ENCODE peak calls at places on chromosomes 16 and 17, in four cellular contexts. B is fibroblast of mammary gland, M is A172, P is cardiac septum. U is an unnamed sample.

GRCh38 chr17:66322764-66323163 is 20.4 kb downstream of the PRKCA start:
- DNase-seq in P (no peak), M (no peak), B (no peak), U (no peak)

GRCh38 chr16:71297252-71297651 is 8.1 kb upstream of the CMTR2 start:
- DNase-seq in M (peak), P (no peak), B (no peak), U (no peak)

GRCh38 chr17:28970879-28971278 is 19.6 kb upstream of the PHF12 start:
- DNase-seq in B (no peak), M (no peak), P (no peak), U (no peak)

GRCh38 chr17:48045270-48046001 is 2.7 kb upstream of the NFE2L1 start:
- DNase-seq in M (peak), B (peak), P (peak), U (no peak)

GRCh38 chr17:19306160-19307111 is 56.1 kb downstream of the B9D1 start:
- DNase-seq in B (no peak), M (peak), P (no peak), U (no peak)

GRCh38 chr17:56499799-56500388 is 93.6 kb upstream of the NOG start:
- DNase-seq in P (no peak), M (peak), B (peak), U (peak)

GRCh38 chr16:85639529-85640253 is 26.6 kb downstream of the GSE1 start:
- DNase-seq in B (no peak), M (no peak), P (peak), U (no peak)

GRCh38 chr16:82755570-82756282 is 129.0 kb downstream of the CDH13 start:
- DNase-seq in P (no peak), M (no peak), B (no peak), U (no peak)

GRCh38 chr17:76872874-76873221 is 4.6 kb downstream of the MGAT5B start:
- DNase-seq in B (no peak), M (no peak), P (no peak), U (no peak)

GRCh38 chr16:27817038-27817437 is 246.5 kb downstream of the GSG1L start:
- DNase-seq in B (no peak), M (no peak), P (peak), U (no peak)

GRCh38 chr17:38421224-38421841 is 6.9 kb upstream of the ARHGAP23 start:
- DNase-seq in M (no peak), B (peak), P (no peak), U (no peak)

GRCh38 chr17:66514227-66514806 is 211.9 kb downstream of the PRKCA start:
- DNase-seq in M (no peak), B (peak), P (no peak), U (no peak)

GRCh38 chr17:81961087-81961514 is at the start of gene NOTUM:
- DNase-seq in M (no peak), B (no peak), P (no peak), U (no peak)

GRCh38 chr17:7703584-7704574 is 1.1 kb upstream of the EFNB3 start:
- DNase-seq in B (peak), M (peak), P (no peak), U (no peak)

GRCh38 chr16:75262104-75262799 is 10.8 kb upstream of the BCAR1 start:
- DNase-seq in B (peak), M (no peak), P (no peak), U (no peak)

GRCh38 chr17:45335721-45336120 is 18.9 kb upstream of the MAP3K14 start:
- DNase-seq in M (no peak), P (no peak), B (no peak), U (no peak)

GRCh38 chr17:81740395-81740961 is 28.4 kb downstream of the SLC25A10 start:
- DNase-seq in M (no peak), B (no peak), P (no peak), U (no peak)

GRCh38 chr16:54242199-54242598 is 44.4 kb downstream of the IRX3 start:
- DNase-seq in P (no peak), M (peak), B (no peak), U (no peak)

GRCh38 chr17:76171701-76172100 is 30.7 kb upstream of the FOXJ1 start:
- DNase-seq in M (no peak), P (no peak), B (no peak), U (no peak)

GRCh38 chr17:42428141-42428944 is 5.3 kb upstream of the CAVIN1 start:
- DNase-seq in M (peak), P (no peak), B (peak), U (peak)

GRCh38 chr17:39782980-39783379 is 45.2 kb downstream of the GRB7 start:
- DNase-seq in B (no peak), P (no peak), M (no peak), U (no peak)

GRCh38 chr16:27698266-27698665 is 148.3 kb downstream of the KATNIP start:
- DNase-seq in B (no peak), M (no peak), P (peak), U (no peak)

GRCh38 chr16:51907680-51908079 is 639.3 kb downstream of the TOX3 start:
- DNase-seq in M (peak), P (no peak), B (no peak), U (no peak)

GRCh38 chr16:4409081-4409932 is 7.1 kb downstream of the CORO7 start:
- DNase-seq in M (peak), B (no peak), P (no peak), U (no peak)

GRCh38 chr16:73473713-73474112 is 425.8 kb upstream of the ZFHX3 start:
- DNase-seq in P (no peak), B (no peak), M (no peak), U (no peak)

GRCh38 chr16:76577003-76577402 is 299.8 kb downstream of the CNTNAP4 start:
- DNase-seq in P (no peak), B (no peak), M (no peak), U (no peak)

GRCh38 chr16:6122401-6122800 is 1024.8 kb upstream of the EEF2KMT start:
- DNase-seq in P (no peak), B (no peak), M (no peak), U (peak)

GRCh38 chr16:16036359-16036792 is 87.0 kb downstream of the ABCC1 start:
- DNase-seq in M (no peak), B (no peak), P (no peak), U (no peak)

GRCh38 chr16:88489163-88489721 is 36.2 kb downstream of the ZFPM1 start:
- DNase-seq in B (no peak), P (no peak), M (no peak), U (no peak)

GRCh38 chr17:65514082-65514481 is 47.4 kb downstream of the AXIN2 start:
- DNase-seq in M (peak), P (no peak), B (peak), U (peak)

GRCh38 chr16:79209308-79209707 is 391.2 kb downstream of the MAF start:
- DNase-seq in M (no peak), B (no peak), P (no peak), U (no peak)

GRCh38 chr17:81115219-81115618 is 50.1 kb upstream of the PVALEF start:
- DNase-seq in M (no peak), B (no peak), P (no peak), U (no peak)

GRCh38 chr17:9968881-9969280 is 63.8 kb upstream of the RCVRN start:
- DNase-seq in M (peak), P (no peak), B (peak), U (no peak)

GRCh38 chr17:40727447-40728231 is 24.1 kb upstream of the KRT24 start:
- DNase-seq in B (peak), P (no peak), M (peak), U (peak)

GRCh38 chr17:18910881-18911280 is 41.1 kb upstream of the SLC5A10 start:
- DNase-seq in P (no peak), M (no peak), B (no peak), U (no peak)

GRCh38 chr17:72720494-72720825 is 372.0 kb downstream of the SLC39A11 start:
- DNase-seq in M (no peak), B (no peak), P (no peak), U (no peak)

GRCh38 chr17:6450926-6451717 is 6.9 kb downstream of the PIMREG start:
- DNase-seq in M (no peak), B (peak), P (no peak), U (no peak)

GRCh38 chr16:88759976-88760350 is 25.1 kb downstream of the PIEZO1 start:
- DNase-seq in M (no peak), P (no peak), B (no peak), U (no peak)